ENCODE peak calls at places on chromosomes 12 and 14, in six cellular contexts. V is aorta; Y is esophagus squamous epithelium; J is gastrocnemius medialis; P is uterus; B is naive thymus-derived CD4-positive, alpha-beta T cell. F is an unnamed sample.

GRCh38 chr12:94615284-94616216 is 34.8 kb downstream of the TMCC3 start:
- DNase-seq in P (peak; percentile 26), B (no peak), J (peak; percentile 61), Y (no peak), V (no peak), F (no peak)

GRCh38 chr12:24537241-24537860 is 411.6 kb downstream of the BCAT1 start:
- DNase-seq in J (no peak), B (no peak), V (no peak), P (no peak), Y (no peak), F (no peak)

GRCh38 chr12:68918960-68919359 is 14.0 kb downstream of the CPM start:
- DNase-seq in V (no peak), P (no peak), J (no peak), B (no peak), Y (no peak), F (no peak)

GRCh38 chr14:104291123-104292000 is 153.0 kb downstream of the KIF26A start:
- DNase-seq in J (peak; percentile 0), P (no peak), V (peak; percentile 63), B (no peak), Y (no peak), F (peak; percentile 50)

GRCh38 chr12:117807355-117807754 is 161.4 kb downstream of the KSR2 start:
- DNase-seq in Y (no peak), B (no peak), V (no peak), P (no peak), J (no peak), F (no peak)

GRCh38 chr12:53504004-53504920 is 3.0 kb downstream of the NPFF start:
- DNase-seq in P (no peak), V (peak; percentile 62), J (no peak), Y (no peak), B (no peak), F (no peak)

GRCh38 chr12:63899396-63899795 is 54.9 kb downstream of the SRGAP1 start:
- DNase-seq in V (no peak), P (no peak), B (no peak), Y (no peak), J (no peak), F (no peak)

GRCh38 chr14:75165586-75166391 is 10.6 kb downstream of the TMED10 start:
- DNase-seq in J (no peak), V (no peak), Y (no peak), P (no peak), B (no peak), F (no peak)

GRCh38 chr14:33618361-33619095 is 332.3 kb downstream of the EGLN3 start:
- DNase-seq in B (no peak), P (no peak), Y (no peak), J (no peak), V (no peak), F (no peak)

DNA sequence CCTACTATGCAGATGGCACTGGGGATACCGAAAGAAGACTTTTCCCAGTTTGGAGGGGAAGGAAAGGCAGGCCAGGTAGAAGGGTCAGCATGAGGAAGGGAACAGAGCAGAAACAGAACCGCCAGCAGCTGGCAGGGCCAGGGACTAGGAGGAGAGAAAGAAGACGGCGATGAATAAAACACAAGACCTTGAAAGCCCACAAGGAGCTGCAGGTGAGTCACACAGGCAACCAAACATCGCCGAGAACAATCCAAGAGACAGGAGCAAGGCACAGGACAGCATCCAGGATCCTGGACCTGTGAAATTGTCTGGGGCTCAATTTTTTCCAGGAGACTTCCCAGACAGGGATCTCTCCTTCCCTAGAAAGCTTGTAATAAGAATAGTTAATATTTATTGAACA is 47.3 kb downstream of the NUAK1 start:
- DNase-seq in V (no peak), P (no peak), B (no peak), J (no peak), Y (no peak), F (no peak)
- H3K4me1 ChIP-seq in V (peaks cover 13% of the 10 kb centered on the region), P (peaks cover 40% of the 10 kb centered on the region), B (no peaks in the 10 kb centered on the region), J (peaks cover 43% of the 10 kb centered on the region), Y (peaks cover 35% of the 10 kb centered on the region), F (peaks cover 52% of the 10 kb centered on the region)

DNA sequence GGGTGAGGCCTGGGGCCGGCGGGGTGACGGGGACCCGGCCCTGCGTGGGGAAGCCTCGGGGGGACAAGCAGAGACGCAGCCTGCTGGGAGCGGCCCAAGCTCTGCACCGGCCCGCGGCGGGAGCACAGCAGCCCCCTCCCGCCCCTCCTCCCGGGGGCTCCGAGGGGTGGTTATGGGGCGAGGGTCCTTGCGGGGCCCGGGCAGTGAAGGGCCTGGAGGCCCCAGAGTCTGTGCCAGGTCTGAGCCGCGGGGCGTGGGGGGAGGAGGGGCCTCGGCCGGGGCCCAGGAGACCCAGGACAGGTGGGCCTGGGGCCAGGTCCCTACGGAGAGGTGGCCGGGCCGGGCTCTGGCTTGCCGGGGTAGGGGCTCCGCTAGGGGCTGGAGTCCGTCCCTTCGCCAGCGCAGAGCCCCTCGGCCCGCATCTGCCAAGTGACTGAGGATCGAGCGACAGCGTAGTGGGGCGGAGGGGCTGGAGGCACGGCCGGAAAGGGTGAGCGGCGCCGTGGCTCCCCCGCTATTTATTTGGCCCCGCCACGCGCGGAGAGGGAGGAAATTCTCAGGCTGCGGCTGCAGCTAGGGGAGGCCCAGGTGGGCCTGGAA is 498 bp downstream of the TMEM121 start:
- DNase-seq in Y (no peak), J (no peak), V (peak; percentile 76), B (no peak), P (no peak), F (no peak)
- H3K27ac ChIP-seq in Y (peak overlapping the region; percentile 36), J (no peak overlapping the region), V (no peak overlapping the region), B (peak overlapping the region; percentile 14), P (peak overlapping the region; percentile 44), F (no peak overlapping the region)

GRCh38 chr14:103227076-103227475 is 103.8 kb downstream of the TNFAIP2 start:
- DNase-seq in J (no peak), Y (no peak), V (no peak), P (no peak), B (no peak), F (no peak)

GRCh38 chr14:103224996-103225874 is 102.0 kb downstream of the TNFAIP2 start:
- DNase-seq in P (no peak), V (no peak), B (no peak), J (no peak), Y (no peak), F (no peak)

GRCh38 chr14:103230021-103230420 is 104.0 kb upstream of the EIF5 start:
- DNase-seq in P (no peak), J (no peak), Y (no peak), B (no peak), V (no peak), F (no peak)

GRCh38 chr14:103230658-103231334 is 103.2 kb upstream of the EIF5 start:
- DNase-seq in Y (no peak), B (no peak), J (no peak), P (no peak), V (no peak), F (no peak)

DNA sequence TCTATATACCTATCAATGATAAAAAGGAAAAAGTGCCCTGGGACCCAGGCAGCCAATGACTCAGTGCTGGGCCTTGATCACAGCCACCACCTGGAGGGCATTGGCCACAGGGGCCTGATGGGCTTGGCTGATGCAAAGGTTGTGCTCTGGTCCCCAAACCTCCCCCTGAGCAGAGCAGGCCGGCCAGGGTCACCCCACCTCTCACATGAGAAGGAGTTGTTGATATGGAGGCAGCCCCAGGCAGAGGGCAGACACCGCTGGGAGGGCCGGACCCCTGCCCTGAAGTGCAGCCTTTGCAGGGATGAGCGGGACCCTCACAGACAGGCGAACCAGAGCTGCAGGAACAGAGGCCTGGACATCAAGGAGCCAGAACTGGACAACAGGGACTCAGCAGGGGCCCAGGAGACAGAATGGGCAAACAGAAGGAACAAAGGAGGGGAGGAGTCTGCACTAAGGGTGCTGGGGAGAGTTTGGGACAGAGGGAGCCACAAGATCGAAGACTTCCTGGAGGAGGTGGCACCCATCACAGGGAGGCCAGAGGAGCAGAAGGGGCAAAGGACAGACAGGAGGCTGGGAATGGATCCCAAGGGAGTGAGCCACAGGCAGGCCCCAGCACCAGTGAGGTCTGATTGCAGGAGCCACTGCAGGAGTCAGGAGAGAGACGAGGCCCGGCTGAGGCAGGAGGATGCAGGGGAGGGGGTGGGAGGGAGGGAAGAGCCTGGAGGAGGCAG is 105.0 kb downstream of the TNFAIP2 start:
- DNase-seq in Y (no peak), V (no peak), P (no peak), J (no peak), B (no peak), F (no peak)
- H3K4me1 ChIP-seq in Y (no peaks in the 10 kb centered on the region), V (no peaks in the 10 kb centered on the region), P (no peaks in the 10 kb centered on the region), J (no peaks in the 10 kb centered on the region), B (no peaks in the 10 kb centered on the region), F (peaks cover 5% of the 10 kb centered on the region)

GRCh38 chr12:112985655-112986290 is 7.5 kb downstream of the OAS2 start:
- DNase-seq in P (no peak), J (no peak), Y (no peak), B (no peak), V (no peak), F (no peak)
- H3K27ac ChIP-seq in P (no peak overlapping the region), J (no peak overlapping the region), Y (no peak overlapping the region), B (peak overlapping the region; percentile 27), V (no peak overlapping the region), F (no peak overlapping the region)

GRCh38 chr14:58760121-58760520 is 122.4 kb downstream of the DACT1 start:
- DNase-seq in J (no peak), Y (no peak), B (no peak), V (no peak), P (no peak), F (no peak)

GRCh38 chr14:58768977-58769376 is 131.2 kb downstream of the DACT1 start:
- DNase-seq in P (no peak), B (no peak), J (no peak), V (no peak), Y (no peak), F (no peak)

GRCh38 chr14:58765843-58766242 is 128.1 kb downstream of the DACT1 start:
- DNase-seq in B (no peak), V (no peak), P (no peak), Y (no peak), J (no peak), F (no peak)

GRCh38 chr14:58765375-58765774 is 127.6 kb downstream of the DACT1 start:
- DNase-seq in J (no peak), V (no peak), Y (no peak), P (no peak), B (no peak), F (no peak)

GRCh38 chr14:58763210-58763609 is 125.4 kb downstream of the DACT1 start:
- DNase-seq in Y (no peak), V (no peak), B (no peak), J (no peak), P (no peak), F (no peak)
- H3K4me1 ChIP-seq in Y (no peaks in the 10 kb centered on the region), V (no peaks in the 10 kb centered on the region), B (no peaks in the 10 kb centered on the region), J (no peaks in the 10 kb centered on the region), P (no peaks in the 10 kb centered on the region), F (no peaks in the 10 kb centered on the region)

DNA sequence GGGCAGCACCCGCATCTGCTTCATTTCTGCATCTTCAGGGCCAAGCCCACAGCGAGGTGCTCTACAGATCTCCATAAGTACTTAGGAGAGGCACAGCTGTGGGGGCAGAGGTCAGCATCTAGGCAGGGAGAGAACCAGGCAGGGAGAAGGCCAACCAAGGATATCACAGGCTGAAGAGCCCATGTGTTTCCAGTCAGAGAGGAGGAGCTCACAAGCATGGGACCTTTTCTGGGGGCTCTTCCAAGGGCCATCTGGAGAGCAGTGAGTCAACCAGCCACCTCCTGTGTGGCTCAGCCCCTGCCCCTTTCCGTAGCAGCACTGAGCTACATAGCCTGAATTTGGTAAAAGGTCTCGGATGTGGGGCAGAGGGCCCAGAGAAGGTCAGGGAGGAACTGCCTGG is 78.5 kb downstream of the ARL6IP4 start:
- DNase-seq in V (no peak), Y (no peak), P (no peak), J (no peak), B (no peak), F (peak; percentile 34)
- H3K27ac ChIP-seq in V (no peak overlapping the region), Y (peak overlapping the region; percentile 43), P (peak overlapping the region; percentile 13), J (no peak overlapping the region), B (no peak overlapping the region), F (peak overlapping the region; percentile 41)

GRCh38 chr12:26027401-26027800 is 68.9 kb downstream of the RASSF8 start:
- DNase-seq in B (no peak), P (no peak), Y (no peak), J (no peak), V (no peak), F (no peak)
- H3K4me1 ChIP-seq in B (no peaks in the 10 kb centered on the region), P (no peaks in the 10 kb centered on the region), Y (no peaks in the 10 kb centered on the region), J (peaks cover 16% of the 10 kb centered on the region), V (peaks cover 6% of the 10 kb centered on the region), F (peaks cover 8% of the 10 kb centered on the region)

GRCh38 chr14:72790887-72791566 is 102.9 kb downstream of the DPF3 start:
- DNase-seq in Y (no peak), P (no peak), B (no peak), J (peak; percentile 64), V (no peak), F (peak; percentile 71)
- H3K27ac ChIP-seq in Y (no peak overlapping the region), P (no peak overlapping the region), B (no peak overlapping the region), J (peak overlapping the region; percentile 93), V (no peak overlapping the region), F (no peak overlapping the region)